ENCODE peak calls at places on chromosomes 4 and X, in four cellular contexts. E is bronchial epithelial cell, N is HFF-Myc, O is ovary. R is an unnamed sample.

GRCh38 chrX:9349572-9350259 is 115.1 kb upstream of the TBL1X start:
- DNase-seq in O (no peak), N (no peak), E (peak; percentile 44), R (no peak)

GRCh38 chr4:94550352-94550751 is 98.6 kb downstream of the PDLIM5 start:
- DNase-seq in N (no peak), E (no peak), O (no peak), R (no peak)

GRCh38 chr4:13577660-13578059 is 33.4 kb upstream of the NKX3-2 start:
- DNase-seq in E (no peak), O (no peak), N (no peak), R (no peak)

GRCh38 chr4:164224871-164225270 is 529.1 kb upstream of the SMIM31 start:
- DNase-seq in N (no peak), O (no peak), E (no peak), R (no peak)

GRCh38 chr4:83010111-83010521 is 507 bp downstream of the LIN54 start:
- DNase-seq in N (no peak), O (no peak), E (peak; percentile 44), R (no peak)

GRCh38 chr4:158410272-158410671 is 111.4 kb upstream of the RXFP1 start:
- DNase-seq in E (peak; percentile 58), O (no peak), N (no peak), R (no peak)

GRCh38 chr4:66606215-66606614 is 935.9 kb upstream of the EPHA5 start:
- DNase-seq in E (no peak), O (no peak), N (no peak), R (no peak)

GRCh38 chr4:48738856-48739255 is 41.2 kb downstream of the FRYL start:
- DNase-seq in N (no peak), E (no peak), O (no peak), R (no peak)

GRCh38 chr4:66071911-66072310 is 401.6 kb upstream of the EPHA5 start:
- DNase-seq in N (no peak), O (no peak), E (no peak), R (no peak)

GRCh38 chr4:146981651-146982050 is 36.0 kb upstream of the TTC29 start:
- DNase-seq in E (no peak), N (no peak), O (no peak), R (peak; percentile 72)

GRCh38 chrX:140510895-140511295 is 6.0 kb upstream of the SOX3 start:
- DNase-seq in E (no peak), O (no peak), N (no peak), R (no peak)

GRCh38 chr4:140463182-140463581 is 34.9 kb downstream of the MGAT4D start:
- DNase-seq in N (no peak), E (no peak), O (no peak), R (no peak)

GRCh38 chr4:80185787-80186548 is 11.3 kb upstream of the PRDM8 start:
- DNase-seq in E (no peak), N (no peak), O (peak; percentile 24), R (no peak)

GRCh38 chr4:11130195-11130975 is 298.3 kb downstream of the HS3ST1 start:
- DNase-seq in O (no peak), E (peak; percentile 53), N (no peak), R (no peak)

GRCh38 chrX:140762061-140762460 is 52.5 kb downstream of the LINC00632 start:
- DNase-seq in O (no peak), N (no peak), E (peak; percentile 24), R (peak; percentile 60)

GRCh38 chr4:159455675-159456235 is 352.9 kb downstream of the RAPGEF2 start:
- DNase-seq in N (no peak), O (no peak), E (peak; percentile 66), R (peak; percentile 53)

GRCh38 chr4:85430697-85431096 is 44.3 kb upstream of the ARHGAP24 start:
- DNase-seq in E (peak; percentile 9), N (no peak), O (no peak), R (no peak)

GRCh38 chr4:89166971-89167475 is 55.7 kb downstream of the TIGD2 start:
- DNase-seq in E (no peak), N (no peak), O (no peak), R (no peak)

GRCh38 chrX:112450810-112451209 is 228.9 kb downstream of the LHFPL1 start:
- DNase-seq in E (no peak), O (no peak), N (no peak), R (no peak)

GRCh38 chr4:140116442-140117104 is 37.4 kb downstream of the MAML3 start:
- DNase-seq in O (no peak), N (peak; percentile 58), E (peak; percentile 78), R (no peak)

GRCh38 chr4:71200944-71201533 is 137.8 kb upstream of the SLC4A4 start:
- DNase-seq in E (no peak), O (no peak), N (no peak), R (no peak)

GRCh38 chr4:34771632-34772031 is 1472.7 kb downstream of the ARAP2 start:
- DNase-seq in O (no peak), E (no peak), N (no peak), R (no peak)

GRCh38 chr4:19130836-19131235 is 1109.3 kb upstream of the LCORL start:
- DNase-seq in O (no peak), E (peak; percentile 29), N (peak; percentile 12), R (no peak)

GRCh38 chrX:107823456-107823855 is 2.2 kb upstream of the MID2 start:
- DNase-seq in N (no peak), O (no peak), E (no peak), R (no peak)

GRCh38 chr4:69471639-69472038 is 24.1 kb downstream of the UGT2B4 start:
- DNase-seq in N (no peak), O (no peak), E (no peak), R (no peak)

GRCh38 chrX:68196939-68197791 is 236.1 kb downstream of the OPHN1 start:
- DNase-seq in O (no peak), N (no peak), E (peak; percentile 50), R (peak; percentile 35)

GRCh38 chrX:18286322-18286831 is 65.7 kb upstream of the BEND2 start:
- DNase-seq in O (no peak), E (no peak), N (no peak), R (peak; percentile 51)

GRCh38 chr4:110196206-110196870 is 2.1 kb downstream of the ELOVL6 start:
- DNase-seq in E (no peak), O (peak; percentile 70), N (peak; percentile 20), R (peak; percentile 64)

GRCh38 chr4:166400270-166400894 is 527.3 kb downstream of the TLL1 start:
- DNase-seq in E (no peak), N (no peak), O (no peak), R (no peak)

GRCh38 chr4:184471872-184472539 is 2.3 kb downstream of the IRF2 start:
- DNase-seq in E (peak; percentile 30), N (no peak), O (no peak), R (no peak)

GRCh38 chrX:11759461-11760311 is 1.6 kb downstream of the MSL3 start:
- DNase-seq in E (peak; percentile 88), O (peak; percentile 69), N (peak; percentile 77), R (peak; percentile 93)

GRCh38 chr4:117796677-117797076 is 237.6 kb upstream of the NDST3 start:
- DNase-seq in O (no peak), N (no peak), E (peak; percentile 12), R (no peak)

GRCh38 chr4:150679018-150679766 is 97.2 kb downstream of the MAB21L2 start:
- DNase-seq in E (no peak), O (no peak), N (no peak), R (no peak)

GRCh38 chrX:55924574-55924973 is 207.0 kb downstream of the RRAGB start:
- DNase-seq in N (no peak), O (no peak), E (no peak), R (no peak)

GRCh38 chrX:26664919-26665318 is 448.9 kb downstream of the MAGEB5 start:
- DNase-seq in E (no peak), O (no peak), N (no peak), R (no peak)

GRCh38 chr4:128384091-128384520 is 96.5 kb upstream of the PGRMC2 start:
- DNase-seq in E (no peak), O (no peak), N (no peak), R (no peak)

GRCh38 chr4:183722738-183723560 is 63.9 kb downstream of the TRAPPC11 start:
- DNase-seq in E (peak; percentile 26), O (peak; percentile 56), N (no peak), R (peak; percentile 61)

GRCh38 chrX:48684134-48684533 is 535 bp downstream of the WAS start:
- DNase-seq in E (no peak), O (no peak), N (no peak), R (no peak)
- H3K4me3 ChIP-seq in E (no peak overlapping the region), O (no peak overlapping the region), N (no peak overlapping the region), R (no peak overlapping the region)

DNA sequence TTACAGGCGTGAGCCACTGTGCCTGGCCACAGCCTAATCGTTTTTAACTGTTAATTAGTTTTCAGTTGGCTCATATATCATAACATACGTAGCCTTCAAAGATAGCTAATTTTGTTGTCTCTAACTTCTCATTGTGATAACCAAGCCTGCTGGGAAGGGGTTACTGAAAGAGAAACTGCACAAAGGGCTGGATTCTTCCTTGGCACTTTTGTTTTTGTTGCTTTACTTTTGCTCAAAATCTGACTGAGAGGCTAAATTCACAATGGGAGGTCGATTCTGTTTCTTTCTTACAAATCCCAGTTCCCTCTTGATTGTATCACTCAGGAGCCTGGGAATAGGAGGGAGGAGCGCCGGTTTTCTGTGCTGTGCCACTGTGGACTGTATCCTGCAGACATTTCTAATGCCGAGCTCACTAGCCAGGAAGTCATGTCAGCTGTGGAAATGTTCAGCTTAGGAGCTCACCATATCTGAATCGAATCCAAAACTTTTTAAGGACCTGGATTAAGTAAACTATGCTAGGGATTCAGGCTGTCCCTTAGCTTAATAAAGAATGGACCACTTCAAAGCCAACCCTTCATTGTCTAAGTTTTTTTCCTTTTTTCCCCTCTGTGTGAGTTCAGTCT is 120.5 kb upstream of the FAT1 start:
- DNase-seq in E (peak; percentile 39), O (peak; percentile 15), N (no peak), R (peak; percentile 31)
- H3K4me3 ChIP-seq in E (no peak overlapping the region), O (peak overlapping the region; percentile 0), N (peak overlapping the region; percentile 7), R (no peak overlapping the region)

GRCh38 chrX:47078129-47079043 is at the start of gene RGN:
- DNase-seq in N (no peak), O (peak; percentile 33), E (no peak), R (peak; percentile 16)
- H3K4me3 ChIP-seq in N (no peak within 1 kb of the TSS), O (peak within 1 kb of the TSS; percentile 2), E (peak within 1 kb of the TSS; percentile 26), R (peak within 1 kb of the TSS; percentile 26)

GRCh38 chrX:40170830-40171512 is 73.2 kb upstream of the BCOR start:
- DNase-seq in E (no peak), O (no peak), N (no peak), R (no peak)

GRCh38 chrX:40168183-40169015 is 70.6 kb upstream of the BCOR start:
- DNase-seq in E (no peak), O (no peak), N (no peak), R (no peak)

GRCh38 chrX:40167240-40168182 is 69.8 kb upstream of the BCOR start:
- DNase-seq in N (no peak), E (no peak), O (peak; percentile 70), R (no peak)

GRCh38 chrX:40171513-40172168 is 73.9 kb upstream of the BCOR start:
- DNase-seq in E (no peak), N (no peak), O (no peak), R (peak; percentile 41)

GRCh38 chrX:40169193-40170086 is 71.7 kb upstream of the BCOR start:
- DNase-seq in O (peak; percentile 85), N (no peak), E (peak; percentile 61), R (peak; percentile 79)
- H3K4me3 ChIP-seq in O (no peak overlapping the region), N (no peak overlapping the region), E (no peak overlapping the region), R (no peak overlapping the region)

R was measured in testis.